ENCODE peak calls at places on chromosomes 5 and 9, in seven cellular contexts. Y is CD4-positive, CD25-positive, alpha-beta regulatory T cell; N is M059J; W is COR-L47; D is naive thymus-derived CD4-positive, alpha-beta T cell; X is CD4-positive, alpha-beta T cell; E is stimulated activated CD4-positive, alpha-beta T cell treated with anti-CD3 and anti-CD28 coated beads, Interleukin-4, amount 100 ng/mL, for 48 hours. P is an unnamed sample.

GRCh38 chr5:150245111-150245789 is 44.3 kb downstream of the CAMK2A start:
- DNase-seq in Y (no peak), X (no peak), D (no peak), N (no peak), W (no peak), E (no peak), P (no peak)

GRCh38 chr5:124421584-124421983 is 324.9 kb downstream of the ZNF608 start:
- DNase-seq in D (no peak), E (no peak), X (no peak), N (no peak), W (no peak), Y (no peak), P (no peak)

GRCh38 chr5:87787640-87788039 is 374.9 kb upstream of the CCNH start:
- DNase-seq in D (no peak), Y (no peak), W (peak), N (no peak), E (no peak), X (no peak), P (no peak)

GRCh38 chr5:129652353-129653138 is 95.3 kb upstream of the MINAR2 start:
- DNase-seq in Y (no peak), X (no peak), W (no peak), N (no peak), E (no peak), D (no peak), P (no peak)

GRCh38 chr5:51227963-51228515 is 155.2 kb upstream of the ISL1 start:
- DNase-seq in Y (no peak), D (no peak), E (no peak), X (no peak), N (no peak), W (no peak), P (no peak)

GRCh38 chr9:112487799-112488345 is 1.2 kb downstream of the KIAA1958 start:
- DNase-seq in N (peak), E (no peak), W (no peak), D (no peak), X (no peak), Y (no peak), P (no peak)

GRCh38 chr5:17951392-17952169 is 317.3 kb downstream of the TAF11L14 start:
- DNase-seq in N (peak), W (peak), E (no peak), Y (no peak), X (no peak), D (no peak), P (no peak)

GRCh38 chr9:118529210-118529609 is 825.0 kb downstream of the TLR4 start:
- DNase-seq in N (peak), Y (no peak), W (no peak), D (no peak), X (no peak), E (no peak), P (no peak)